ENCODE peak calls at places on chromosomes 4 and X, in seven cellular contexts. One of them, this sample, is unnamed.

GRCh38 chr4:17385403-17385802 is 126.5 kb downstream of the QDPR start:
- DNase-seq in transverse colon: no peak
- DNase-seq in spleen: no peak
- DNase-seq in A549: no peak
- DNase-seq in body of pancreas: no peak
- DNase-seq in IMR-90: peak
- DNase-seq in lower leg skin: no peak
- DNase-seq in this sample: no peak

GRCh38 chr4:83124079-83124780 is 9.7 kb upstream of the PLAC8 start:
- DNase-seq in transverse colon: peak
- DNase-seq in spleen: no peak
- DNase-seq in A549: no peak
- DNase-seq in body of pancreas: no peak
- DNase-seq in IMR-90: peak
- DNase-seq in lower leg skin: no peak
- DNase-seq in this sample: no peak

GRCh38 chrX:118259213-118259612 is 86.7 kb upstream of the WDR44 start:
- DNase-seq in transverse colon: no peak
- DNase-seq in spleen: no peak
- DNase-seq in A549: no peak
- DNase-seq in body of pancreas: no peak
- DNase-seq in IMR-90: no peak
- DNase-seq in lower leg skin: no peak
- DNase-seq in this sample: no peak

GRCh38 chr4:187929024-187929423 is 66.5 kb upstream of the ZFP42 start:
- DNase-seq in transverse colon: no peak
- DNase-seq in spleen: no peak
- DNase-seq in A549: no peak
- DNase-seq in body of pancreas: no peak
- DNase-seq in IMR-90: no peak
- DNase-seq in lower leg skin: no peak
- DNase-seq in this sample: no peak

GRCh38 chr4:3108211-3108610 is 33.7 kb downstream of the HTT start:
- DNase-seq in transverse colon: no peak
- DNase-seq in spleen: no peak
- DNase-seq in A549: no peak
- DNase-seq in body of pancreas: no peak
- DNase-seq in IMR-90: peak
- DNase-seq in lower leg skin: no peak
- DNase-seq in this sample: no peak

GRCh38 chrX:12447448-12448154 is 309.3 kb downstream of the FRMPD4 start:
- DNase-seq in transverse colon: no peak
- DNase-seq in spleen: no peak
- DNase-seq in A549: no peak
- DNase-seq in body of pancreas: no peak
- DNase-seq in IMR-90: peak
- DNase-seq in lower leg skin: no peak
- DNase-seq in this sample: no peak

GRCh38 chr4:112038861-112039260 is 106.4 kb upstream of the FAM241A start:
- DNase-seq in transverse colon: no peak
- DNase-seq in spleen: no peak
- DNase-seq in A549: no peak
- DNase-seq in body of pancreas: no peak
- DNase-seq in IMR-90: peak
- DNase-seq in lower leg skin: no peak
- DNase-seq in this sample: no peak

GRCh38 chrX:110786486-110786885 is 9.1 kb downstream of the CHRDL1 start:
- DNase-seq in transverse colon: no peak
- DNase-seq in spleen: no peak
- DNase-seq in A549: no peak
- DNase-seq in body of pancreas: no peak
- DNase-seq in IMR-90: peak
- DNase-seq in lower leg skin: no peak
- DNase-seq in this sample: no peak

GRCh38 chr4:69984030-69984443 is 11.7 kb upstream of the STATH start:
- DNase-seq in transverse colon: no peak
- DNase-seq in spleen: no peak
- DNase-seq in A549: no peak
- DNase-seq in body of pancreas: peak
- DNase-seq in IMR-90: no peak
- DNase-seq in lower leg skin: no peak
- DNase-seq in this sample: no peak

GRCh38 chrX:118727686-118728339 is 407 bp downstream of the IL13RA1 start:
- DNase-seq in transverse colon: peak
- DNase-seq in spleen: peak
- DNase-seq in A549: no peak
- DNase-seq in body of pancreas: peak
- DNase-seq in IMR-90: peak
- DNase-seq in lower leg skin: no peak
- DNase-seq in this sample: peak

GRCh38 chr4:4427886-4428285 is 41.0 kb downstream of the NSG1 start:
- DNase-seq in transverse colon: no peak
- DNase-seq in spleen: no peak
- DNase-seq in A549: no peak
- DNase-seq in body of pancreas: no peak
- DNase-seq in IMR-90: no peak
- DNase-seq in lower leg skin: no peak
- DNase-seq in this sample: no peak
- H3K4me3 ChIP-seq in transverse colon: no peak
- H3K4me3 ChIP-seq in spleen: no peak
- H3K4me3 ChIP-seq in A549: no peak
- H3K4me3 ChIP-seq in body of pancreas: no peak
- H3K4me3 ChIP-seq in IMR-90: no peak
- H3K4me3 ChIP-seq in lower leg skin: no peak
- H3K4me3 ChIP-seq in this sample: no peak

GRCh38 chr4:25378130-25378743 is 1.2 kb downstream of the ANAPC4 start:
- DNase-seq in transverse colon: no peak
- DNase-seq in spleen: no peak
- DNase-seq in A549: no peak
- DNase-seq in body of pancreas: no peak
- DNase-seq in IMR-90: no peak
- DNase-seq in lower leg skin: no peak
- DNase-seq in this sample: no peak

GRCh38 chr4:25377572-25377882 is 464 bp downstream of the ANAPC4 start:
- DNase-seq in transverse colon: no peak
- DNase-seq in spleen: no peak
- DNase-seq in A549: no peak
- DNase-seq in body of pancreas: no peak
- DNase-seq in IMR-90: no peak
- DNase-seq in lower leg skin: no peak
- DNase-seq in this sample: no peak

GRCh38 chr4:25379591-25379990 is 2.5 kb downstream of the ANAPC4 start:
- DNase-seq in transverse colon: no peak
- DNase-seq in spleen: no peak
- DNase-seq in A549: no peak
- DNase-seq in body of pancreas: no peak
- DNase-seq in IMR-90: no peak
- DNase-seq in lower leg skin: no peak
- DNase-seq in this sample: no peak

DNA sequence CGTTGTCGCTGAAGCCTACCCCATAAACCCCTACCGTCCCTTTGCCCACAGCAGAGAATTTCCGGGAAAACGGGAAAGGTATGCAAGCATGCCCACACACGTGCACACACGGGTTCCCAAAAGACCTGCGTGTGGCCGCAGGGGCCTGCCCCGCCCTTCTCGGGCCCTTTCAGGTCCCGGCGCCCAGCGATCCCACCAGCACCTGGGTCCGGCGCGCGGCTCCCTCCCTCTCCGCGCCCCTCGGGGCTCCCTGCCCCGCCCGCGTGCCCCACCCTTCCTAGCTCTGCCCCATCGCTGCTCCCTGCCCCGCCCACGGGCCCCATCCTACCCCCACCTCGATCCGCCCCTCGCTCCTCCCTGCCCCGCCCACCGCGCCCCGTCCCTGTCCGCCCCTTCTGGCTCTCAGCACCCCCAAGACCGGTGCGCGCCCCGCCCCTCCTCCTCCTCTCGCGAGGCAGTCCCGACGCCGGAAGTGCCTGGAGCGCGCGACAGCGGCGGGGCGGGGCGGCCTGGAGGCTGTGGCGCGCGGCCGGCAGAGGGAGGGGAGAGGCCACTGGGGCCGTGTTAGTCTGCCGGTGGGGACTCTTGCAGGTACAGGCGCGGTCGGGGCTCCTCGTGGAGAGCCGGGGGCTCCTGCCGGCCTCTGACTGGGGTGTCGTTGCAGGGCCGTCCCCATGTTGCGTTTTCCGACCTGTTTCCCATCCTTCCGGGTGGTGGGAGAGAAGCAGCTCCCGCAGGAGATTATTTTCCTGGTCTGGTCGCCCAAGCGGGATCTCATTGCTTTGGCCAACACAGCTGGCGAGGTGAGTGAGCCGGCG is at the start of gene ANAPC4:
- DNase-seq in transverse colon: peak
- DNase-seq in spleen: peak
- DNase-seq in A549: peak
- DNase-seq in body of pancreas: peak
- DNase-seq in IMR-90: peak
- DNase-seq in lower leg skin: peak
- DNase-seq in this sample: peak
- TF ChIP-seq POLR2A in transverse colon: peak
- TF ChIP-seq POLR2A in spleen: peak
- TF ChIP-seq POLR2A in A549: peak
- TF ChIP-seq POLR2A in body of pancreas: peak
- TF ChIP-seq POLR2A in IMR-90: no peak
- TF ChIP-seq POLR2A in lower leg skin: no peak
- TF ChIP-seq POLR2A in this sample: peak

GRCh38 chrX:151714367-151714766 is 1.5 kb upstream of the FATE1 start:
- DNase-seq in transverse colon: no peak
- DNase-seq in spleen: no peak
- DNase-seq in A549: no peak
- DNase-seq in body of pancreas: no peak
- DNase-seq in IMR-90: no peak
- DNase-seq in lower leg skin: no peak
- DNase-seq in this sample: no peak

GRCh38 chrX:151711787-151712186 is 4.0 kb upstream of the FATE1 start:
- DNase-seq in transverse colon: no peak
- DNase-seq in spleen: no peak
- DNase-seq in A549: no peak
- DNase-seq in body of pancreas: no peak
- DNase-seq in IMR-90: no peak
- DNase-seq in lower leg skin: no peak
- DNase-seq in this sample: no peak

GRCh38 chrX:151715735-151716134 is at the start of gene FATE1:
- DNase-seq in transverse colon: no peak
- DNase-seq in spleen: no peak
- DNase-seq in A549: no peak
- DNase-seq in body of pancreas: no peak
- DNase-seq in IMR-90: no peak
- DNase-seq in lower leg skin: no peak
- DNase-seq in this sample: no peak

GRCh38 chrX:151712253-151712652 is 3.6 kb upstream of the FATE1 start:
- DNase-seq in transverse colon: no peak
- DNase-seq in spleen: peak
- DNase-seq in A549: no peak
- DNase-seq in body of pancreas: no peak
- DNase-seq in IMR-90: no peak
- DNase-seq in lower leg skin: no peak
- DNase-seq in this sample: no peak

GRCh38 chrX:151713859-151714258 is 2.0 kb upstream of the FATE1 start:
- DNase-seq in transverse colon: no peak
- DNase-seq in spleen: no peak
- DNase-seq in A549: peak
- DNase-seq in body of pancreas: peak
- DNase-seq in IMR-90: no peak
- DNase-seq in lower leg skin: no peak
- DNase-seq in this sample: no peak
- TF ChIP-seq CTCF in transverse colon: peak
- TF ChIP-seq CTCF in spleen: no peak
- TF ChIP-seq CTCF in A549: peak
- TF ChIP-seq CTCF in body of pancreas: peak
- TF ChIP-seq CTCF in IMR-90: peak
- TF ChIP-seq CTCF in lower leg skin: no peak
- TF ChIP-seq CTCF in this sample: no peak

DNA sequence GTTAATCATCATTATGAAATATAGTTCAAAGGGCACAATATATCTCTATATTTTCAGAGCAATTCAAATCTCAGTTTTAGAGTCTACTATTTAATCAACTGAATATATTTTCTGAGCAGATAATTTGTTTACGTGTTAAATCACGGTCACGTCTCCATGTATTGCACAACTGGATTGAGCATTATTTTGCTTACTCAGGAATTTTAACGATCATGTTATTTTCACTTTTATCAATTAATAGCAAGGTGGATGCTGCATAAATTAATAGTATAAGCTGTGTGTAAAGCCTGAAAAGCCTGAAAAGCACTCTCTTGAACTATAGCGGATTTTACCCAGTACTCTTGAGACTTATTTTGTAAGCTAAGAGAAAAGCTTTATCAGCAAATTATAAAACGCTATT is 374.9 kb downstream of the MAGEB5 start:
- DNase-seq in transverse colon: no peak
- DNase-seq in spleen: no peak
- DNase-seq in A549: no peak
- DNase-seq in body of pancreas: no peak
- DNase-seq in IMR-90: no peak
- DNase-seq in lower leg skin: no peak
- DNase-seq in this sample: no peak
- H3K4me3 ChIP-seq in transverse colon: no peak
- H3K4me3 ChIP-seq in spleen: no peak
- H3K4me3 ChIP-seq in A549: no peak
- H3K4me3 ChIP-seq in body of pancreas: no peak
- H3K4me3 ChIP-seq in IMR-90: no peak
- H3K4me3 ChIP-seq in lower leg skin: no peak
- H3K4me3 ChIP-seq in this sample: no peak

DNA sequence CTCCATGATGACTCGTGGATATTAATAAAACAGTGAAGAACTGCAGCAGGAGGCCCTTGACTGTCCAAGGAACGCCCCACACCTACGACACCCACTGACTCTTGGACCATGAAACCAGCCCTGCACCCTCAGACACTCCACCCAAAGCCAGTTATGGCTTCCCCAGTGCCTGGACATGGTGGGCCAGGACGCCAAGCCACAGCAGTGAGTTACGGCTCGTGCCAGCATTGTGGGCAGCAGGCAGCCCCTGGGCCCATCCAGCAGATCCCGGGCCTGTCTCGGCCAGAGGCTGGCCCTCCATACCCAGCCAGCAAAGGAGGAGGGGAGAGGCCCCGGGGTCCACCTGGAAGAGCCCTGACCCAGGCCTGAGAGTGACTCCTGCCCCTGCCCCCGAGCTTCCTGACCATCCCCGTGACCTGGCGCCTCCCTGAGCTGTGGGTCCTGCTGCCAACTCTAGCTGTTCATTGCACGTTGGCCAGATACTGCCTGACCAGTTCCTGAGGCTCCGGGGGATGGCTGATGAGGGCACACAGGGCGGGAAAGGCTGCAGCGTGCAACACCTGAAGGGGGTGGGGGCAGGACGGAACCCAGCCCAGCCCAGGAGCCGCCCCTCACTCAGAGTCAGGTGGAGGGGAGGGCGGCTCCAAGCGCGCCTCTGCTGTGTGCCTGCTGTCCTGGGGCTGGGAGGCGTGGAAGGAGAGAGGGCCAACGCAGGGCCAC is 816 bp downstream of the SLC49A3 start:
- DNase-seq in transverse colon: no peak
- DNase-seq in spleen: peak
- DNase-seq in A549: no peak
- DNase-seq in body of pancreas: peak
- DNase-seq in IMR-90: no peak
- DNase-seq in lower leg skin: no peak
- DNase-seq in this sample: peak
- TF ChIP-seq POLR2A in transverse colon: no peak
- TF ChIP-seq POLR2A in spleen: no peak
- TF ChIP-seq POLR2A in A549: no peak
- TF ChIP-seq POLR2A in body of pancreas: peak
- TF ChIP-seq POLR2A in IMR-90: no peak
- TF ChIP-seq POLR2A in lower leg skin: no peak
- TF ChIP-seq POLR2A in this sample: no peak

GRCh38 chr4:63578383-63578782 is 830.9 kb downstream of the TECRL start:
- DNase-seq in transverse colon: no peak
- DNase-seq in spleen: no peak
- DNase-seq in A549: no peak
- DNase-seq in body of pancreas: no peak
- DNase-seq in IMR-90: no peak
- DNase-seq in lower leg skin: no peak
- DNase-seq in this sample: no peak
- TF ChIP-seq CTCF in transverse colon: no peak
- TF ChIP-seq CTCF in spleen: no peak
- TF ChIP-seq CTCF in A549: no peak
- TF ChIP-seq CTCF in body of pancreas: no peak
- TF ChIP-seq CTCF in IMR-90: no peak
- TF ChIP-seq CTCF in lower leg skin: no peak
- TF ChIP-seq CTCF in this sample: no peak

This sample was measured in gastrocnemius medialis.